ENCODE peak calls at places on chromosomes 3 and 15, in four cellular contexts. N, A, M and R are unnamed samples.

GRCh38 chr15:37709669-37710068 is 224.8 kb upstream of the TMCO5A start:
- DNase-seq in N (no peak), A (no peak), M (no peak), R (no peak)

GRCh38 chr15:60916674-60917468 is 312.2 kb downstream of the RORA start:
- DNase-seq in N (peak; percentile 80), A (peak; percentile 80), M (peak; percentile 84), R (peak; percentile 76)

GRCh38 chr3:60017631-60018030 is 967.8 kb upstream of the CFAP20DC start:
- DNase-seq in N (no peak), A (peak; percentile 83), M (no peak), R (peak; percentile 36)

GRCh38 chr3:176848431-176849214 is 348.7 kb downstream of the TBL1XR1 start:
- DNase-seq in N (no peak), A (no peak), M (no peak), R (no peak)

GRCh38 chr15:88394553-88395159 is 72.5 kb downstream of the MRPL46 start:
- DNase-seq in N (no peak), A (no peak), M (no peak), R (no peak)

GRCh38 chr3:43206632-43207031 is 79.7 kb upstream of the SNRK start:
- DNase-seq in N (no peak), A (no peak), M (no peak), R (no peak)

GRCh38 chr15:60932051-60932915 is 296.8 kb downstream of the RORA start:
- DNase-seq in N (peak; percentile 89), A (peak; percentile 62), M (no peak), R (no peak)

GRCh38 chr15:56176996-56177395 is 66.7 kb downstream of the RFX7 start:
- DNase-seq in N (no peak), A (no peak), M (no peak), R (no peak)

GRCh38 chr3:43632269-43632733 is 10.5 kb upstream of the ANO10 start:
- DNase-seq in N (no peak), A (peak; percentile 85), M (no peak), R (no peak)

GRCh38 chr3:73177827-73178226 is 116.4 kb downstream of the EBLN2 start:
- DNase-seq in N (no peak), A (no peak), M (no peak), R (no peak)

GRCh38 chr15:35136552-35136951 is 51.5 kb upstream of the NANOGP8 start:
- DNase-seq in N (no peak), A (no peak), M (no peak), R (no peak)

GRCh38 chr15:62857411-62857853 is 185.1 kb upstream of the TPM1 start:
- DNase-seq in N (no peak), A (no peak), M (no peak), R (no peak)

GRCh38 chr15:64466408-64467116 is 6.2 kb downstream of the ZNF609 start:
- DNase-seq in N (no peak), A (no peak), M (no peak), R (no peak)

GRCh38 chr15:52331490-52332240 is 36.1 kb upstream of the MYO5C start:
- DNase-seq in N (peak; percentile 24), A (peak; percentile 62), M (peak; percentile 47), R (no peak)

GRCh38 chr3:57423335-57423734 is 120.8 kb downstream of the DNAH12 start:
- DNase-seq in N (no peak), A (no peak), M (no peak), R (no peak)

GRCh38 chr3:108493862-108494261 is 16.5 kb downstream of the MYH15 start:
- DNase-seq in N (no peak), A (no peak), M (no peak), R (no peak)

GRCh38 chr3:169668081-169668956 is 4.8 kb upstream of the MECOM start:
- DNase-seq in N (no peak), A (peak; percentile 46), M (no peak), R (no peak)

GRCh38 chr15:75185271-75186029 is 16.2 kb upstream of the C15orf39 start:
- DNase-seq in N (no peak), A (no peak), M (no peak), R (no peak)

DNA sequence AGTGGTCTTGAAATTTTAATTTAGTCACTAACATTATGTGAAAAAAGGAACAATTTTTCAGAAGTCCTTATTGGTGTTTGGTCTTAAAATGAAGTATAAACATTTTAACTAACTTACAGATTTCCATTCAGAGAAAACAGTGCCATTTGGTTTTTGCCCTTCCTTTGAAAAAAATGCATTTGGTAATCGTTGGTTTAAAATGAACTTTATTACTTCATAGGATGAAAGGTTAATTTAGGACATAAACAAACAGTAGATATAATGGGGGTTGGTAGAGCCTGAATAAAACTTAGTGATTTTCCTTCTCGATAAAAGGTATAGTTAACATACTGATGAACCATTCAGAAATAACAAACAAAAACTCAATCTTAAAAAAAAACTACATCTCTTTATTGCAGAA is 39.7 kb downstream of the TFG start:
- DNase-seq in N (no peak), A (no peak), M (no peak), R (no peak)
- TF ChIP-seq CTCF in N (no peak), A (no peak), M (no peak), R (no peak)

GRCh38 chr15:31100738-31101137 is 787 bp downstream of the TRPM1 start:
- DNase-seq in N (no peak), A (no peak), M (no peak), R (no peak)

GRCh38 chr15:31098491-31098917 is 3.0 kb downstream of the TRPM1 start:
- DNase-seq in N (no peak), A (no peak), M (no peak), R (no peak)

GRCh38 chr15:31101262-31102048 is at the start of gene TRPM1:
- DNase-seq in N (no peak), A (no peak), M (no peak), R (no peak)

GRCh38 chr15:31096563-31096962 is 5.0 kb downstream of the TRPM1 start:
- DNase-seq in N (no peak), A (no peak), M (no peak), R (no peak)

GRCh38 chr15:31098953-31099740 is 2.4 kb downstream of the TRPM1 start:
- DNase-seq in N (no peak), A (no peak), M (no peak), R (no peak)
- TF ChIP-seq CTCF in N (no peak), A (no peak), M (no peak), R (no peak)

GRCh38 chr3:129313983-129314756 is 35.5 kb downstream of the HMCES start:
- DNase-seq in N (no peak), A (peak; percentile 25), M (no peak), R (no peak)

GRCh38 chr3:129313415-129313982 is 34.8 kb downstream of the HMCES start:
- DNase-seq in N (no peak), A (no peak), M (no peak), R (no peak)

GRCh38 chr3:129315386-129315991 is 36.8 kb downstream of the HMCES start:
- DNase-seq in N (no peak), A (peak; percentile 33), M (no peak), R (peak; percentile 33)

GRCh38 chr3:129316121-129317013 is 37.7 kb downstream of the HMCES start:
- DNase-seq in N (peak; percentile 75), A (peak; percentile 85), M (peak; percentile 82), R (peak; percentile 81)

GRCh38 chr3:129314757-129315385 is 36.2 kb downstream of the HMCES start:
- DNase-seq in N (peak; percentile 70), A (peak; percentile 90), M (peak; percentile 70), R (peak; percentile 42)
- TF ChIP-seq CTCF in N (peak; percentile 19), A (no peak), M (no peak), R (no peak)

GRCh38 chr15:67903708-67904107 is 63.9 kb upstream of the RNU6-1 start:
- DNase-seq in N (no peak), A (no peak), M (no peak), R (no peak)

GRCh38 chr15:67907175-67907723 is 67.4 kb upstream of the RNU6-1 start:
- DNase-seq in N (no peak), A (no peak), M (no peak), R (no peak)

GRCh38 chr15:67908756-67909155 is 68.9 kb upstream of the RNU6-1 start:
- DNase-seq in N (no peak), A (no peak), M (no peak), R (no peak)

GRCh38 chr15:67905628-67906027 is 65.8 kb upstream of the RNU6-1 start:
- DNase-seq in N (no peak), A (no peak), M (no peak), R (no peak)

DNA sequence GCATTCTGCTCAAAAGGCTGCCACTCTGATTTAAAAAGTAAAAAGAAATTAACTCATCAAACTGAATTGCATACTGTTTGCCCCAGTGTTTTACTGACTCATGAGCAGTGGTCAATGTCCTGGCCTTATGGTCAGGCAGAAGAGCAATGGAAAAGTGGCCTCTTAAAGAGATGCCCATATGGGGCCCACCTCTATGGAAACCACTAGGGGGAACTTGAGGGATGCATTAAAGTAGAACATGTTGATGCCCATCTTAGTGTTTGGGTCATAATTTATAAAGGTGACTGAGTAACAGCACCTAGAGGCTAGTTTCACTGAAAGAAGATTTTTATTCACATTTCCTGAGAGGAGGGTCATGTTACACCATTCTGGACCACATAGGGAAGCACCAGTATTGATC is 66.5 kb upstream of the RNU6-1 start:
- DNase-seq in N (no peak), A (no peak), M (no peak), R (no peak)
- TF ChIP-seq CTCF in N (no peak), A (peak; percentile 43), M (no peak), R (no peak)

GRCh38 chr15:82807920-82808633 is 1.4 kb upstream of the WHAMM start:
- DNase-seq in N (no peak), A (no peak), M (no peak), R (no peak)

GRCh38 chr15:82808634-82809041 is 790 bp upstream of the WHAMM start:
- DNase-seq in N (no peak), A (no peak), M (no peak), R (no peak)

GRCh38 chr15:82810863-82811421 is 1.5 kb downstream of the WHAMM start:
- DNase-seq in N (no peak), A (no peak), M (no peak), R (no peak)

GRCh38 chr15:82810061-82810862 is 834 bp downstream of the WHAMM start:
- DNase-seq in N (no peak), A (peak; percentile 49), M (no peak), R (peak; percentile 44)

GRCh38 chr15:82809308-82810060 is at the start of gene WHAMM:
- DNase-seq in N (peak; percentile 100), A (peak; percentile 98), M (peak; percentile 98), R (peak; percentile 95)
- TF ChIP-seq CTCF in N (peak; percentile 29), A (peak; percentile 4), M (no peak), R (no peak)

GRCh38 chr15:97482521-97482920 is 478.0 kb upstream of the ARRDC4 start:
- DNase-seq in N (no peak), A (no peak), M (no peak), R (no peak)
- TF ChIP-seq CTCF in N (no peak), A (no peak), M (no peak), R (no peak)

GRCh38 chr3:195226900-195227447 is 44.0 kb downstream of the XXYLT1 start:
- DNase-seq in N (no peak), A (no peak), M (no peak), R (no peak)
- TF ChIP-seq CTCF in N (no peak), A (peak; percentile 52), M (no peak), R (no peak)